ENCODE peak calls at places on chromosome 19, in four cellular contexts. One of them, this sample, is unnamed.
A peak's percentile ranks its signal among the peaks of the same experiment; 100 is the strongest.

GRCh38 chr19:55339225-55340143 is at the start of gene KMT5C:
- DNase-seq in suprapubic skin: peak; percentile 100
- DNase-seq in heart right ventricle: peak; percentile 100
- DNase-seq in mucosa of descending colon: peak; percentile 100
- DNase-seq in this sample: peak; percentile 100

GRCh38 chr19:31312004-31312403 is 37.2 kb downstream of the TSHZ3 start:
- DNase-seq in suprapubic skin: no peak
- DNase-seq in heart right ventricle: peak; percentile 34
- DNase-seq in mucosa of descending colon: no peak
- DNase-seq in this sample: no peak

GRCh38 chr19:21084343-21084742 is 2.3 kb downstream of the ZNF714 start:
- DNase-seq in suprapubic skin: no peak
- DNase-seq in heart right ventricle: no peak
- DNase-seq in mucosa of descending colon: no peak
- DNase-seq in this sample: no peak

GRCh38 chr19:5948697-5949564 is 29.0 kb downstream of the RANBP3 start:
- DNase-seq in suprapubic skin: no peak
- DNase-seq in heart right ventricle: no peak
- DNase-seq in mucosa of descending colon: peak; percentile 37
- DNase-seq in this sample: no peak

GRCh38 chr19:47157455-47158321 is 27.1 kb downstream of the SAE1 start:
- DNase-seq in suprapubic skin: peak; percentile 79
- DNase-seq in heart right ventricle: peak; percentile 68
- DNase-seq in mucosa of descending colon: no peak
- DNase-seq in this sample: no peak

GRCh38 chr19:31220540-31220939 is 128.7 kb downstream of the TSHZ3 start:
- DNase-seq in suprapubic skin: no peak
- DNase-seq in heart right ventricle: no peak
- DNase-seq in mucosa of descending colon: no peak
- DNase-seq in this sample: no peak

GRCh38 chr19:6045108-6045507 is 65.2 kb downstream of the RFX2 start:
- DNase-seq in suprapubic skin: no peak
- DNase-seq in heart right ventricle: no peak
- DNase-seq in mucosa of descending colon: no peak
- DNase-seq in this sample: no peak

GRCh38 chr19:50173144-50173543 is 10.1 kb upstream of the IZUMO2 start:
- DNase-seq in suprapubic skin: no peak
- DNase-seq in heart right ventricle: no peak
- DNase-seq in mucosa of descending colon: peak; percentile 76
- DNase-seq in this sample: no peak

GRCh38 chr19:47012620-47013019 is 7.0 kb upstream of the NPAS1 start:
- DNase-seq in suprapubic skin: no peak
- DNase-seq in heart right ventricle: no peak
- DNase-seq in mucosa of descending colon: no peak
- DNase-seq in this sample: no peak

GRCh38 chr19:10815969-10816635 is 19.9 kb downstream of the TMED1 start:
- DNase-seq in suprapubic skin: no peak
- DNase-seq in heart right ventricle: no peak
- DNase-seq in mucosa of descending colon: no peak
- DNase-seq in this sample: no peak

GRCh38 chr19:23070353-23070781 is 46.5 kb upstream of the ZNF730 start:
- DNase-seq in suprapubic skin: peak; percentile 81
- DNase-seq in heart right ventricle: peak; percentile 44
- DNase-seq in mucosa of descending colon: no peak
- DNase-seq in this sample: no peak

GRCh38 chr19:31461814-31462539 is 112.7 kb upstream of the TSHZ3 start:
- DNase-seq in suprapubic skin: no peak
- DNase-seq in heart right ventricle: no peak
- DNase-seq in mucosa of descending colon: no peak
- DNase-seq in this sample: no peak

GRCh38 chr19:34432797-34433196 is 4.6 kb downstream of the UBA2 start:
- DNase-seq in suprapubic skin: no peak
- DNase-seq in heart right ventricle: peak; percentile 69
- DNase-seq in mucosa of descending colon: no peak
- DNase-seq in this sample: no peak

GRCh38 chr19:6379744-6380143 is 4.0 kb upstream of the PSPN start:
- DNase-seq in suprapubic skin: no peak
- DNase-seq in heart right ventricle: no peak
- DNase-seq in mucosa of descending colon: no peak
- DNase-seq in this sample: no peak

GRCh38 chr19:43620061-43621001 is 902 bp upstream of the ZNF428 start:
- DNase-seq in suprapubic skin: no peak
- DNase-seq in heart right ventricle: no peak
- DNase-seq in mucosa of descending colon: no peak
- DNase-seq in this sample: no peak

GRCh38 chr19:5823579-5824281 is 15.8 kb downstream of the FUT6 start:
- DNase-seq in suprapubic skin: no peak
- DNase-seq in heart right ventricle: no peak
- DNase-seq in mucosa of descending colon: no peak
- DNase-seq in this sample: no peak

GRCh38 chr19:4064073-4064550 is 2.6 kb downstream of the ZBTB7A start:
- DNase-seq in suprapubic skin: no peak
- DNase-seq in heart right ventricle: no peak
- DNase-seq in mucosa of descending colon: no peak
- DNase-seq in this sample: no peak

GRCh38 chr19:3034845-3035541 is 5.9 kb upstream of the TLE2 start:
- DNase-seq in suprapubic skin: no peak
- DNase-seq in heart right ventricle: peak; percentile 40
- DNase-seq in mucosa of descending colon: peak; percentile 74
- DNase-seq in this sample: no peak

GRCh38 chr19:35417713-35418534 is 30.1 kb upstream of the FFAR2 start:
- DNase-seq in suprapubic skin: no peak
- DNase-seq in heart right ventricle: no peak
- DNase-seq in mucosa of descending colon: no peak
- DNase-seq in this sample: no peak

GRCh38 chr19:15289673-15290072 is 42.7 kb downstream of the BRD4 start:
- DNase-seq in suprapubic skin: no peak
- DNase-seq in heart right ventricle: no peak
- DNase-seq in mucosa of descending colon: no peak
- DNase-seq in this sample: no peak

GRCh38 chr19:55460670-55461258 is 678 bp downstream of the ISOC2 start:
- DNase-seq in suprapubic skin: peak; percentile 92
- DNase-seq in heart right ventricle: peak; percentile 90
- DNase-seq in mucosa of descending colon: peak; percentile 86
- DNase-seq in this sample: no peak

GRCh38 chr19:57667220-57667619 is 1.5 kb upstream of the ZSCAN4 start:
- DNase-seq in suprapubic skin: no peak
- DNase-seq in heart right ventricle: no peak
- DNase-seq in mucosa of descending colon: no peak
- DNase-seq in this sample: no peak

GRCh38 chr19:17968376-17968775 is 1.5 kb downstream of the KCNN1 start:
- DNase-seq in suprapubic skin: no peak
- DNase-seq in heart right ventricle: no peak
- DNase-seq in mucosa of descending colon: no peak
- DNase-seq in this sample: no peak

GRCh38 chr19:46384396-46384795 is 29.0 kb downstream of the CCDC8 start:
- DNase-seq in suprapubic skin: peak; percentile 56
- DNase-seq in heart right ventricle: peak; percentile 47
- DNase-seq in mucosa of descending colon: no peak
- DNase-seq in this sample: peak; percentile 44

GRCh38 chr19:40567750-40568494 is 8.8 kb upstream of the SHKBP1 start:
- DNase-seq in suprapubic skin: no peak
- DNase-seq in heart right ventricle: no peak
- DNase-seq in mucosa of descending colon: no peak
- DNase-seq in this sample: no peak
- H3K4me3 ChIP-seq in suprapubic skin: peak overlapping the region; percentile 35
- H3K4me3 ChIP-seq in heart right ventricle: peak overlapping the region; percentile 43
- H3K4me3 ChIP-seq in mucosa of descending colon: no peak overlapping the region
- H3K4me3 ChIP-seq in this sample: peak overlapping the region; percentile 17

GRCh38 chr19:1123885-1124677 is 20.3 kb downstream of the GPX4 start:
- DNase-seq in suprapubic skin: no peak
- DNase-seq in heart right ventricle: no peak
- DNase-seq in mucosa of descending colon: no peak
- DNase-seq in this sample: no peak

GRCh38 chr19:1123381-1123780 is 19.6 kb downstream of the GPX4 start:
- DNase-seq in suprapubic skin: no peak
- DNase-seq in heart right ventricle: no peak
- DNase-seq in mucosa of descending colon: peak; percentile 57
- DNase-seq in this sample: no peak

GRCh38 chr19:1121395-1121794 is 17.6 kb downstream of the GPX4 start:
- DNase-seq in suprapubic skin: no peak
- DNase-seq in heart right ventricle: no peak
- DNase-seq in mucosa of descending colon: no peak
- DNase-seq in this sample: no peak

GRCh38 chr19:1122972-1123363 is 19.2 kb downstream of the GPX4 start:
- DNase-seq in suprapubic skin: no peak
- DNase-seq in heart right ventricle: no peak
- DNase-seq in mucosa of descending colon: peak; percentile 88
- DNase-seq in this sample: no peak

GRCh38 chr19:1122021-1122971 is 18.5 kb downstream of the GPX4 start:
- DNase-seq in suprapubic skin: no peak
- DNase-seq in heart right ventricle: no peak
- DNase-seq in mucosa of descending colon: no peak
- DNase-seq in this sample: peak; percentile 37
- H3K4me1 ChIP-seq in suprapubic skin: peaks cover 21% of the 10 kb centered on the region
- H3K4me1 ChIP-seq in heart right ventricle: no peaks in the 10 kb centered on the region
- H3K4me1 ChIP-seq in mucosa of descending colon: peaks cover 2% of the 10 kb centered on the region
- H3K4me1 ChIP-seq in this sample: no peaks in the 10 kb centered on the region

DNA sequence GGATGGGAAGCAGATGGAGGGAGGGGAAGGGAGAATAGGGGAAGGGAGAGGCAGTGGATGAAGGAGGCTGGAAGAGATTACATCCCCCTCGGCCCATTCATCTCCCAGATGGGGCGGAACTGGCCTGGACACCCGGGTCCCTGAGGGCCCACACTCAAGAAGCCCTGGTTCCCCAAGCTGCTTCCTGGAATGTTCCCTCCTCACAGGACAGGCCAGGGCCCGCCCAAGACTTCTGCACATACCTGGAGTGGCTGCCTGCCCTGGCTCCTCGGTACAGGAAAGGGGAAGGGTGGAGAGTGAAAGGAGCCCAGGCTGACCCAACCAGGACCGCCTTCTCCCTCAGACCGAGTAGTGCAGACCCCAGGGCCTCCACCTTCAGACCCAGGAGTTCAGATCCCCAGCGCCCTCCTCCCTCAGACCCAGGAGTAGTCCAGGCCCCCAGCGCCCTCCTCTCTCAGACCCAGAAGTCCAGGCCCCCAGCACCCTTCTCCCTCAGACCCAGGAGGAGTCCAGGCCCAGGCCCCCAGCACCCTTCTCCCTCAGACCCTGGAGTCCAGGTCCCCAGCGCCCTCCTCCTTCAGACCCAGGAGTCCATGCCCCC is 489 bp downstream of the NTF4 start:
- DNase-seq in suprapubic skin: no peak
- DNase-seq in heart right ventricle: no peak
- DNase-seq in mucosa of descending colon: no peak
- DNase-seq in this sample: peak; percentile 90
- H3K36me3 ChIP-seq in suprapubic skin: no peaks in the 10 kb centered on the region
- H3K36me3 ChIP-seq in heart right ventricle: no peaks in the 10 kb centered on the region
- H3K36me3 ChIP-seq in mucosa of descending colon: no peaks in the 10 kb centered on the region
- H3K36me3 ChIP-seq in this sample: no peaks in the 10 kb centered on the region

GRCh38 chr19:589693-590395 is at the start of gene HCN2:
- DNase-seq in suprapubic skin: no peak
- DNase-seq in heart right ventricle: no peak
- DNase-seq in mucosa of descending colon: no peak
- DNase-seq in this sample: no peak
- H3K4me3 ChIP-seq in suprapubic skin: peak within 1 kb of the TSS; percentile 41
- H3K4me3 ChIP-seq in heart right ventricle: peak within 1 kb of the TSS; percentile 23
- H3K4me3 ChIP-seq in mucosa of descending colon: no peak within 1 kb of the TSS
- H3K4me3 ChIP-seq in this sample: peak within 1 kb of the TSS; percentile 18

GRCh38 chr19:29677001-29677781 is 11.9 kb downstream of the PLEKHF1 start:
- DNase-seq in suprapubic skin: no peak
- DNase-seq in heart right ventricle: no peak
- DNase-seq in mucosa of descending colon: no peak
- DNase-seq in this sample: no peak

GRCh38 chr19:29679598-29680210 is 14.4 kb downstream of the PLEKHF1 start:
- DNase-seq in suprapubic skin: no peak
- DNase-seq in heart right ventricle: no peak
- DNase-seq in mucosa of descending colon: no peak
- DNase-seq in this sample: no peak

GRCh38 chr19:29680447-29680846 is 15.2 kb downstream of the PLEKHF1 start:
- DNase-seq in suprapubic skin: no peak
- DNase-seq in heart right ventricle: no peak
- DNase-seq in mucosa of descending colon: peak; percentile 90
- DNase-seq in this sample: no peak

GRCh38 chr19:29676586-29676985 is 11.3 kb downstream of the PLEKHF1 start:
- DNase-seq in suprapubic skin: no peak
- DNase-seq in heart right ventricle: peak; percentile 55
- DNase-seq in mucosa of descending colon: peak; percentile 54
- DNase-seq in this sample: no peak

DNA sequence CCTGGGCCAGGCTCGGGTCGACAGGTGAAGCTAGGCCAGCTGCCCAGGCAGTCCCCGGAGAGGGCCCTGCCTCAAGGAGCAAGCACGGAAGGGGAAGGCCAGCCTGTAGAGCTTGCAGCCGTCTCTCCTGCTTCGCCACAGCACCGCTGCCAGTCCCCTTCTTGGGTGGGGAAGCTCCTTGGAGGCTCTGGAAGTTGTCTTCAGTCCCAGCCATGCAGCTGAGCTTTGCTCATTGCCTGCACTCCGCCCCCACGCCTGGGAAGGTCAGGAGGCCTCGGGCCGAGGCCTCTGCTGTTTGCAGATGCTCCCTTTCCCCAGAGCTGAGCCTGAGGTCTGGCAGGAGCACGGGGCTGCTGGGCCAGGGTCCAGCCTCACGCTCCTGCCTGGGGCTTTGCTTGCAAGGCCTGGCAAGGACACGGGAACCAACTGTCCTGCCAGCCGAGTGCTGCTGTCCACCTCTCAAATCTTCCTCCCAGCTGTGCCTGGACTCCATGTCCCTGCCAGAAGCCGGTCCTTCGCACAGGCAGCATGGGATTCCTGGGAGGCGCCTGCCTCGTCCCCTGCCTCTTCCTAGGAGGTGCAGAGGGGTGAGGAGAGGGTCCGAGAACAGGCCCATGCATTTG is 13.3 kb downstream of the PLEKHF1 start:
- DNase-seq in suprapubic skin: no peak
- DNase-seq in heart right ventricle: peak; percentile 57
- DNase-seq in mucosa of descending colon: no peak
- DNase-seq in this sample: no peak
- H3K4me1 ChIP-seq in suprapubic skin: peaks cover 78% of the 10 kb centered on the region
- H3K4me1 ChIP-seq in heart right ventricle: peaks cover 76% of the 10 kb centered on the region
- H3K4me1 ChIP-seq in mucosa of descending colon: peaks cover 5% of the 10 kb centered on the region
- H3K4me1 ChIP-seq in this sample: no peaks in the 10 kb centered on the region

This sample was measured in RWPE2.